ENCODE peak calls at places on chromosome 7, in eight cellular contexts. Q is breast epithelium; D is RWPE1; Z is Panc1; J is uterus; A is cardiac muscle cell; W is CD8-positive, alpha-beta T cell; K is esophagus squamous epithelium. I is an unnamed sample.

GRCh38 chr7:127675716-127676115 is 23.7 kb downstream of the SND1 start:
- DNase-seq in K (no peak), D (no peak), J (no peak), A (no peak), Z (no peak), W (no peak), Q (no peak), I (no peak)

GRCh38 chr7:91945476-91945875 is 4.8 kb downstream of the AKAP9 start:
- DNase-seq in A (peak), K (no peak), J (no peak), Q (no peak), D (no peak), Z (peak), W (no peak), I (no peak)

GRCh38 chr7:28615091-28615490 is 202.8 kb downstream of the CREB5 start:
- DNase-seq in Q (no peak), K (no peak), A (no peak), D (no peak), Z (no peak), J (no peak), W (no peak), I (no peak)

GRCh38 chr7:73606801-73607691 is 17.3 kb downstream of the MLXIPL start:
- DNase-seq in Z (no peak), K (no peak), W (peak), Q (no peak), A (peak), J (peak), D (peak), I (no peak)

GRCh38 chr7:50627824-50628361 is 62.7 kb upstream of the DDC start:
- DNase-seq in D (no peak), A (no peak), K (no peak), Z (no peak), J (no peak), Q (no peak), W (no peak), I (no peak)

GRCh38 chr7:86947956-86948355 is 111.5 kb downstream of the ELAPOR2 start:
- DNase-seq in J (no peak), D (peak), K (no peak), A (peak), Z (no peak), Q (no peak), W (no peak), I (no peak)

GRCh38 chr7:132750530-132751281 is 174.4 kb upstream of the PLXNA4 start:
- DNase-seq in Q (no peak), J (no peak), A (peak), W (no peak), D (no peak), K (no peak), Z (no peak), I (no peak)

GRCh38 chr7:82263880-82264751 is 179.5 kb downstream of the CACNA2D1 start:
- DNase-seq in D (no peak), W (no peak), K (no peak), Q (no peak), Z (no peak), J (no peak), A (no peak), I (no peak)

GRCh38 chr7:15508258-15508657 is 53.6 kb downstream of the AGMO start:
- DNase-seq in J (no peak), K (no peak), Q (no peak), D (no peak), W (no peak), A (peak), Z (no peak), I (no peak)

GRCh38 chr7:105014725-105015630 is 973 bp downstream of the KMT2E start:
- DNase-seq in D (peak), K (no peak), A (peak), Z (peak), J (peak), W (peak), Q (no peak), I (no peak)

GRCh38 chr7:95687759-95688343 is 84.5 kb upstream of the DYNC1I1 start:
- DNase-seq in J (no peak), Q (no peak), Z (peak), D (no peak), W (no peak), K (no peak), A (peak), I (no peak)

GRCh38 chr7:156224441-156225225 is 412.4 kb upstream of the SHH start:
- DNase-seq in D (no peak), J (no peak), Z (no peak), W (no peak), Q (no peak), K (no peak), A (no peak), I (no peak)

GRCh38 chr7:879706-880105 is 3.4 kb downstream of the GET4 start:
- DNase-seq in W (no peak), Z (no peak), D (no peak), K (no peak), A (no peak), J (no peak), Q (no peak), I (no peak)
- H3K27ac ChIP-seq in W (no peak), Z (no peak), D (peak), K (no peak), A (no peak), J (no peak), Q (no peak), I (no peak)

GRCh38 chr7:140156460-140157080 is 20.2 kb downstream of the KDM7A start:
- DNase-seq in Q (no peak), K (no peak), Z (no peak), D (no peak), W (no peak), J (no peak), A (no peak), I (no peak)

GRCh38 chr7:140161047-140161446 is 15.7 kb downstream of the KDM7A start:
- DNase-seq in K (no peak), Q (no peak), Z (no peak), W (no peak), A (no peak), D (no peak), J (no peak), I (no peak)

GRCh38 chr7:140155428-140155827 is 21.4 kb downstream of the KDM7A start:
- DNase-seq in J (no peak), K (no peak), Q (no peak), D (no peak), W (no peak), A (peak), Z (no peak), I (no peak)

GRCh38 chr7:140159487-140159886 is 17.3 kb downstream of the KDM7A start:
- DNase-seq in W (no peak), Q (no peak), A (no peak), K (no peak), Z (no peak), D (no peak), J (no peak), I (no peak)

GRCh38 chr7:140160308-140160707 is 16.5 kb downstream of the KDM7A start:
- DNase-seq in J (no peak), A (no peak), Q (no peak), D (no peak), K (no peak), Z (no peak), W (no peak), I (no peak)
- H3K27ac ChIP-seq in J (no peak), A (peak), Q (no peak), D (no peak), K (no peak), Z (peak), W (no peak), I (no peak)

GRCh38 chr7:34748244-34749039 is 90.4 kb downstream of the NPSR1 start:
- DNase-seq in Z (peak), Q (peak), D (peak), A (peak), K (no peak), W (no peak), J (no peak), I (peak)

GRCh38 chr7:34751725-34752643 is 94.0 kb downstream of the NPSR1 start:
- DNase-seq in D (no peak), W (no peak), Q (no peak), A (no peak), J (no peak), Z (no peak), K (no peak), I (no peak)

GRCh38 chr7:34750209-34750608 is 92.2 kb downstream of the NPSR1 start:
- DNase-seq in Z (no peak), A (no peak), J (no peak), D (no peak), K (no peak), W (no peak), Q (no peak), I (no peak)

GRCh38 chr7:34752929-34753328 is 94.9 kb downstream of the NPSR1 start:
- DNase-seq in D (no peak), A (no peak), J (no peak), W (no peak), Z (no peak), Q (no peak), K (no peak), I (no peak)

DNA sequence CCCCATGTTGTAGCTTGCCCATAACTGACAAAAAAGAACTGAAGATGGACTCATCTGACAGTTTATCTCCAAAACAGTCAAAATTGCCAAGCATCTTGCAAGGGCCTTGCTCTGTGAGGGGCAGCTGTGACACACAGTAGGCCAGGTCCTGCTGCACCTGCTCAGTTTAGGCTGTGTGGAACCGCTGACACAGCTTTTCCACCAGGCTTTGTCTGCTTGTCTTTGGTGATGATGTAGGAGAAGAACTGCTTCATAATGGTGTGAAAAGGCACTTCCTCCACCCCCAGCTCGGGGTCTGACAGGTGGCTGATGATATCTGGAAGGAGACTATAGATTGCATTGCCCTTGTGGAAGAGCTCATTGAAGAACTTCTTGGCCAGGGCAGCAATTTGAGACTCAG is 92.6 kb downstream of the NPSR1 start:
- DNase-seq in Z (no peak), W (no peak), Q (no peak), D (no peak), A (no peak), K (no peak), J (no peak), I (no peak)
- H3K27ac ChIP-seq in Z (peak), W (no peak), Q (no peak), D (no peak), A (no peak), K (no peak), J (no peak), I (no peak)

GRCh38 chr7:83519240-83519639 is 129.7 kb downstream of the SEMA3E start:
- DNase-seq in A (peak), K (no peak), J (no peak), W (no peak), Q (no peak), Z (no peak), D (no peak), I (no peak)

GRCh38 chr7:83524286-83525075 is 124.5 kb downstream of the SEMA3E start:
- DNase-seq in Z (no peak), D (peak), A (no peak), J (no peak), Q (no peak), K (no peak), W (no peak), I (no peak)

GRCh38 chr7:83517026-83517700 is 131.8 kb downstream of the SEMA3E start:
- DNase-seq in Z (no peak), K (no peak), A (no peak), Q (no peak), D (no peak), J (no peak), W (no peak), I (no peak)

GRCh38 chr7:83514977-83515376 is 134.0 kb downstream of the SEMA3E start:
- DNase-seq in K (no peak), Z (no peak), A (no peak), J (no peak), Q (no peak), W (no peak), D (no peak), I (no peak)

DNA sequence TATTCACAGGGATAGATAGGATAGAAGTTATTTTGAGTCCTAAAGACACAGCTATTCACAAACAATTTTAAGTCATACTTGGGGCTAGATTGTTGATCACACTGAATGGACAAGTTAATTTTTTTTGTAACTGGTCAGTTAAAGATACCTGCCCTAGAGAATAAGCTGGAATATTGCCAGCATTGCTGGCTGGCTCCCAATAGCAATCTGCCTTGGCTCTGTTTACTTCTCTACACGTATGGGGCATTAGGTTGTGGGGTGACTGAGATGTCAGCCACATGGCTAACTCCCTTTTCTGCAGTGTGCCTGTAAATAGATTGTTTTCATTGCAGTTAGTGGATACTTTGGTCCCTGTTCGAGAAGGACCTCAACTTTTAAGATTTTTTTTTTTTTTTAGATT is 128.2 kb downstream of the SEMA3E start:
- DNase-seq in J (no peak), Q (no peak), A (no peak), Z (no peak), D (no peak), K (no peak), W (no peak), I (no peak)
- H3K27ac ChIP-seq in J (no peak), Q (no peak), A (no peak), Z (no peak), D (no peak), K (no peak), W (no peak), I (no peak)